ENCODE peak calls at places on chromosomes 16 and 17, in nine cellular contexts. One of them, this sample, is unnamed.

GRCh38 chr17:2954898-2955445 is 108.4 kb downstream of the OR1D5 start:
- DNase-seq in thoracic aorta: no peak
- DNase-seq in psoas muscle: no peak
- DNase-seq in ovary: no peak
- DNase-seq in cardiac muscle cell: peak; percentile 97
- DNase-seq in neuronal stem cell: no peak
- DNase-seq in tibial artery: no peak
- DNase-seq in pancreas: no peak
- DNase-seq in AG04450: peak; percentile 89
- DNase-seq in this sample: no peak

GRCh38 chr17:29119265-29119664 is 60.9 kb downstream of the MYO18A start:
- DNase-seq in thoracic aorta: no peak
- DNase-seq in psoas muscle: no peak
- DNase-seq in ovary: no peak
- DNase-seq in cardiac muscle cell: no peak
- DNase-seq in neuronal stem cell: no peak
- DNase-seq in tibial artery: no peak
- DNase-seq in pancreas: no peak
- DNase-seq in AG04450: no peak
- DNase-seq in this sample: no peak

GRCh38 chr16:81905277-81905676 is 106.0 kb downstream of the SDR42E1 start:
- DNase-seq in thoracic aorta: no peak
- DNase-seq in psoas muscle: no peak
- DNase-seq in ovary: no peak
- DNase-seq in cardiac muscle cell: no peak
- DNase-seq in neuronal stem cell: no peak
- DNase-seq in tibial artery: no peak
- DNase-seq in pancreas: no peak
- DNase-seq in AG04450: no peak
- DNase-seq in this sample: no peak

GRCh38 chr17:78962345-78962983 is 17.3 kb downstream of the LGALS3BP start:
- DNase-seq in thoracic aorta: no peak
- DNase-seq in psoas muscle: no peak
- DNase-seq in ovary: no peak
- DNase-seq in cardiac muscle cell: no peak
- DNase-seq in neuronal stem cell: no peak
- DNase-seq in tibial artery: no peak
- DNase-seq in pancreas: no peak
- DNase-seq in AG04450: no peak
- DNase-seq in this sample: no peak

GRCh38 chr17:29066603-29067002 is 23.7 kb downstream of the PIPOX start:
- DNase-seq in thoracic aorta: no peak
- DNase-seq in psoas muscle: no peak
- DNase-seq in ovary: no peak
- DNase-seq in cardiac muscle cell: no peak
- DNase-seq in neuronal stem cell: no peak
- DNase-seq in tibial artery: no peak
- DNase-seq in pancreas: no peak
- DNase-seq in AG04450: no peak
- DNase-seq in this sample: no peak

GRCh38 chr16:35629001-35629400 is 2169.6 kb downstream of the TP53TG3F start:
- DNase-seq in thoracic aorta: no peak
- DNase-seq in psoas muscle: no peak
- DNase-seq in ovary: no peak
- DNase-seq in cardiac muscle cell: no peak
- DNase-seq in neuronal stem cell: no peak
- DNase-seq in tibial artery: no peak
- DNase-seq in pancreas: no peak
- DNase-seq in AG04450: no peak
- DNase-seq in this sample: no peak

GRCh38 chr17:4490109-4490591 is 8.5 kb upstream of the SPNS2 start:
- DNase-seq in thoracic aorta: no peak
- DNase-seq in psoas muscle: no peak
- DNase-seq in ovary: no peak
- DNase-seq in cardiac muscle cell: no peak
- DNase-seq in neuronal stem cell: no peak
- DNase-seq in tibial artery: no peak
- DNase-seq in pancreas: no peak
- DNase-seq in AG04450: no peak
- DNase-seq in this sample: no peak

GRCh38 chr16:85659805-85660511 is 28.8 kb downstream of the GINS2 start:
- DNase-seq in thoracic aorta: no peak
- DNase-seq in psoas muscle: peak; percentile 89
- DNase-seq in ovary: no peak
- DNase-seq in cardiac muscle cell: peak; percentile 64
- DNase-seq in neuronal stem cell: peak; percentile 68
- DNase-seq in tibial artery: peak; percentile 61
- DNase-seq in pancreas: peak; percentile 61
- DNase-seq in AG04450: no peak
- DNase-seq in this sample: no peak

GRCh38 chr17:77692571-77693161 is 265.8 kb upstream of the TNRC6C start:
- DNase-seq in thoracic aorta: no peak
- DNase-seq in psoas muscle: no peak
- DNase-seq in ovary: no peak
- DNase-seq in cardiac muscle cell: no peak
- DNase-seq in neuronal stem cell: no peak
- DNase-seq in tibial artery: peak; percentile 66
- DNase-seq in pancreas: no peak
- DNase-seq in AG04450: no peak
- DNase-seq in this sample: no peak

GRCh38 chr17:2179615-2180295 is 123.8 kb downstream of the SMG6 start:
- DNase-seq in thoracic aorta: peak; percentile 60
- DNase-seq in psoas muscle: peak; percentile 83
- DNase-seq in ovary: peak; percentile 91
- DNase-seq in cardiac muscle cell: peak; percentile 98
- DNase-seq in neuronal stem cell: no peak
- DNase-seq in tibial artery: peak; percentile 92
- DNase-seq in pancreas: peak; percentile 71
- DNase-seq in AG04450: peak; percentile 97
- DNase-seq in this sample: no peak

GRCh38 chr17:55496094-55496881 is 15.0 kb downstream of the SMIM36 start:
- DNase-seq in thoracic aorta: no peak
- DNase-seq in psoas muscle: no peak
- DNase-seq in ovary: no peak
- DNase-seq in cardiac muscle cell: peak; percentile 94
- DNase-seq in neuronal stem cell: no peak
- DNase-seq in tibial artery: no peak
- DNase-seq in pancreas: no peak
- DNase-seq in AG04450: peak; percentile 4
- DNase-seq in this sample: no peak

GRCh38 chr17:50631195-50631907 is 3.3 kb upstream of the ABCC3 start:
- DNase-seq in thoracic aorta: no peak
- DNase-seq in psoas muscle: no peak
- DNase-seq in ovary: no peak
- DNase-seq in cardiac muscle cell: peak; percentile 39
- DNase-seq in neuronal stem cell: no peak
- DNase-seq in tibial artery: no peak
- DNase-seq in pancreas: no peak
- DNase-seq in AG04450: no peak
- DNase-seq in this sample: no peak

GRCh38 chr17:17676752-17677151 is 4.5 kb upstream of the RAI1 start:
- DNase-seq in thoracic aorta: no peak
- DNase-seq in psoas muscle: no peak
- DNase-seq in ovary: no peak
- DNase-seq in cardiac muscle cell: no peak
- DNase-seq in neuronal stem cell: no peak
- DNase-seq in tibial artery: no peak
- DNase-seq in pancreas: no peak
- DNase-seq in AG04450: no peak
- DNase-seq in this sample: no peak

GRCh38 chr16:9521749-9522370 is 430.4 kb downstream of the HAPSTR1 start:
- DNase-seq in thoracic aorta: no peak
- DNase-seq in psoas muscle: no peak
- DNase-seq in ovary: no peak
- DNase-seq in cardiac muscle cell: no peak
- DNase-seq in neuronal stem cell: peak; percentile 17
- DNase-seq in tibial artery: no peak
- DNase-seq in pancreas: no peak
- DNase-seq in AG04450: no peak
- DNase-seq in this sample: no peak

GRCh38 chr17:41527076-41528023 is 758 bp downstream of the KRT19 start:
- DNase-seq in thoracic aorta: no peak
- DNase-seq in psoas muscle: no peak
- DNase-seq in ovary: peak; percentile 60
- DNase-seq in cardiac muscle cell: peak; percentile 29
- DNase-seq in neuronal stem cell: peak; percentile 26
- DNase-seq in tibial artery: no peak
- DNase-seq in pancreas: peak; percentile 38
- DNase-seq in AG04450: no peak
- DNase-seq in this sample: no peak

GRCh38 chr17:304461-304860 is 48.1 kb downstream of the RPH3AL start:
- DNase-seq in thoracic aorta: no peak
- DNase-seq in psoas muscle: peak; percentile 63
- DNase-seq in ovary: peak; percentile 47
- DNase-seq in cardiac muscle cell: no peak
- DNase-seq in neuronal stem cell: peak; percentile 44
- DNase-seq in tibial artery: no peak
- DNase-seq in pancreas: no peak
- DNase-seq in AG04450: no peak
- DNase-seq in this sample: peak; percentile 12
- H3K4me3 ChIP-seq in thoracic aorta: no peak overlapping the region
- H3K4me3 ChIP-seq in psoas muscle: no peak overlapping the region
- H3K4me3 ChIP-seq in ovary: no peak overlapping the region
- H3K4me3 ChIP-seq in cardiac muscle cell: no peak overlapping the region
- H3K4me3 ChIP-seq in neuronal stem cell: no peak overlapping the region
- H3K4me3 ChIP-seq in tibial artery: no peak overlapping the region
- H3K4me3 ChIP-seq in pancreas: no peak overlapping the region
- H3K4me3 ChIP-seq in AG04450: no peak overlapping the region
- H3K4me3 ChIP-seq in this sample: no peak overlapping the region

GRCh38 chr17:19403021-19403420 is 8.0 kb upstream of the RNF112 start:
- DNase-seq in thoracic aorta: no peak
- DNase-seq in psoas muscle: no peak
- DNase-seq in ovary: no peak
- DNase-seq in cardiac muscle cell: no peak
- DNase-seq in neuronal stem cell: no peak
- DNase-seq in tibial artery: no peak
- DNase-seq in pancreas: no peak
- DNase-seq in AG04450: no peak
- DNase-seq in this sample: no peak

GRCh38 chr17:19407601-19408380 is 3.2 kb upstream of the RNF112 start:
- DNase-seq in thoracic aorta: no peak
- DNase-seq in psoas muscle: no peak
- DNase-seq in ovary: no peak
- DNase-seq in cardiac muscle cell: no peak
- DNase-seq in neuronal stem cell: no peak
- DNase-seq in tibial artery: no peak
- DNase-seq in pancreas: no peak
- DNase-seq in AG04450: no peak
- DNase-seq in this sample: no peak

GRCh38 chr17:19404264-19404663 is 6.8 kb upstream of the RNF112 start:
- DNase-seq in thoracic aorta: no peak
- DNase-seq in psoas muscle: no peak
- DNase-seq in ovary: no peak
- DNase-seq in cardiac muscle cell: no peak
- DNase-seq in neuronal stem cell: no peak
- DNase-seq in tibial artery: no peak
- DNase-seq in pancreas: no peak
- DNase-seq in AG04450: no peak
- DNase-seq in this sample: no peak

GRCh38 chr17:19401321-19402010 is 9.6 kb upstream of the RNF112 start:
- DNase-seq in thoracic aorta: no peak
- DNase-seq in psoas muscle: no peak
- DNase-seq in ovary: no peak
- DNase-seq in cardiac muscle cell: no peak
- DNase-seq in neuronal stem cell: no peak
- DNase-seq in tibial artery: no peak
- DNase-seq in pancreas: no peak
- DNase-seq in AG04450: no peak
- DNase-seq in this sample: no peak

DNA sequence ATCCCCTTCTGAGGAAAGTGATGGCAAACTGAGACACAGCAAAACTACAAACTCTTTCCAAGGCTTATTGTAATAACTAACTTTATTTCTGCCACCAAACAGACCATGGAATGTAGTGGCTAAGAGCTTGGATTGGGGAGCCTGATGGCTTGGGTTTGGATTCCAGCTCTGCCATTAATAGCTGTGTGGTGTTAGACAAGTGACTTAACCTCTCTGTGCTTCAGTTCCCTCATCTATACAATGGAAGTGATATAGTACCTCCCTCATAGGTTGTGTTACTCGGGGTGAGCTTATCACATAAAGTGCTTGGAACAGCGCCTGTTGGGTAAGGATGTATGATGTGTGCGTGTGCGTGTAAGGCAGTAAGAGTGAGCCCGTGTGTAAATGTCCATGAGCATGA is 5.9 kb upstream of the RNF112 start:
- DNase-seq in thoracic aorta: no peak
- DNase-seq in psoas muscle: no peak
- DNase-seq in ovary: no peak
- DNase-seq in cardiac muscle cell: no peak
- DNase-seq in neuronal stem cell: no peak
- DNase-seq in tibial artery: no peak
- DNase-seq in pancreas: no peak
- DNase-seq in AG04450: no peak
- DNase-seq in this sample: no peak
- H3K27ac ChIP-seq in thoracic aorta: no peak overlapping the region
- H3K27ac ChIP-seq in psoas muscle: no peak overlapping the region
- H3K27ac ChIP-seq in ovary: no peak overlapping the region
- H3K27ac ChIP-seq in cardiac muscle cell: no peak overlapping the region
- H3K27ac ChIP-seq in neuronal stem cell: no peak overlapping the region
- H3K27ac ChIP-seq in tibial artery: no peak overlapping the region
- H3K27ac ChIP-seq in pancreas: no peak overlapping the region
- H3K27ac ChIP-seq in AG04450: no peak overlapping the region
- H3K27ac ChIP-seq in this sample: no peak overlapping the region

DNA sequence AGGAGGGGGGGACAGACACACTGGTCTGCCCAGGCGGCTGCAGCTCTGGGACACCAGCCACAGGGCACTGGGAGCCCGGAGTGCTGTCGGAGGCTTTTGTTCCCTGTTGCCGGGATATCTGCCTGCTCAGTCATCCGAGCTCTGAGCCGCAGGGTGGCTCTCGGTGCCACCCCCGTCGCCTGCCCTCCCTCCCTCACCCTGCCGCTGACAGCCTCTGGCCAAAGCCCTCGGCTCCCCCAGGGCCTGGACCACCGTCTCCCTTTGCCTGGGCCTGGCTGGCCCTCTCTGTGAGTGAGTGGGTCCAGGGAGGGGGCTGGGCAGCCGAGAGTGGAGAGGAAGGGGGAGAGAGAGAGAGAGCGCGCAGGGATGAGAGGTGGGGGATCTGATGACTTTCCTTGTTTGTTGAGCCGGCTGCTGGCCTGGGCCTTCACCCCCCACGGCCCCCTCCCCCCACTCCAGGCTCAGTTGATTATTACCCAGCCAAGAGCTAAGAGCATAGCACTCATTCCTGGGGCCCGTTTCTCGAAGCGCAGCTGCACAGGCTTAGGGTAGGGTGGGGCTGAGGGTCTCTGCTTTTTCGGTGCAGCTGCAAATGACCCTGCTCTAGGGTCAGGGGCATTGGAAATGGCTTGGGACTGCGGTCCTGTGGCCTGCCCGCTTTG is 2.7 kb downstream of the FOXJ1 start:
- DNase-seq in thoracic aorta: no peak
- DNase-seq in psoas muscle: peak; percentile 50
- DNase-seq in ovary: no peak
- DNase-seq in cardiac muscle cell: no peak
- DNase-seq in neuronal stem cell: peak; percentile 77
- DNase-seq in tibial artery: no peak
- DNase-seq in pancreas: peak; percentile 45
- DNase-seq in AG04450: no peak
- DNase-seq in this sample: no peak
- H3K4me3 ChIP-seq in thoracic aorta: no peak overlapping the region
- H3K4me3 ChIP-seq in psoas muscle: no peak overlapping the region
- H3K4me3 ChIP-seq in ovary: no peak overlapping the region
- H3K4me3 ChIP-seq in cardiac muscle cell: no peak overlapping the region
- H3K4me3 ChIP-seq in neuronal stem cell: peak overlapping the region; percentile 44
- H3K4me3 ChIP-seq in tibial artery: no peak overlapping the region
- H3K4me3 ChIP-seq in pancreas: no peak overlapping the region
- H3K4me3 ChIP-seq in AG04450: no peak overlapping the region
- H3K4me3 ChIP-seq in this sample: no peak overlapping the region

GRCh38 chr16:64544859-64545258 is 577.0 kb downstream of the CDH11 start:
- DNase-seq in thoracic aorta: no peak
- DNase-seq in psoas muscle: no peak
- DNase-seq in ovary: no peak
- DNase-seq in cardiac muscle cell: no peak
- DNase-seq in neuronal stem cell: no peak
- DNase-seq in tibial artery: no peak
- DNase-seq in pancreas: no peak
- DNase-seq in AG04450: no peak
- DNase-seq in this sample: no peak
- H3K27ac ChIP-seq in thoracic aorta: no peak overlapping the region
- H3K27ac ChIP-seq in psoas muscle: no peak overlapping the region
- H3K27ac ChIP-seq in ovary: no peak overlapping the region
- H3K27ac ChIP-seq in cardiac muscle cell: no peak overlapping the region
- H3K27ac ChIP-seq in neuronal stem cell: no peak overlapping the region
- H3K27ac ChIP-seq in tibial artery: no peak overlapping the region
- H3K27ac ChIP-seq in pancreas: no peak overlapping the region
- H3K27ac ChIP-seq in AG04450: no peak overlapping the region
- H3K27ac ChIP-seq in this sample: no peak overlapping the region